ENCODE peak calls at places on chromosomes 4 and X, in seven cellular contexts. Z is Caki2; J is C1 segment of cervical spinal cord; O is T-cell; N is CD8-positive, alpha-beta T cell; U is activated T-helper 1 cell treated with anti-CD3 and anti-CD28 coated beads, Interleukin-2, amount 50 U/mL, for 16 hours; H is NCI-H510A treated with DMSO at 0.1 percent for 48 hours. P is an unnamed sample.

GRCh38 chrX:151680805-151681204 is 14.5 kb upstream of the PRRG3 start:
- DNase-seq in Z (peak), J (no peak), O (peak), N (peak), U (peak), H (peak), P (peak)

GRCh38 chrX:72498782-72499181 is 73.9 kb downstream of the HDAC8 start:
- DNase-seq in Z (no peak), J (no peak), O (no peak), N (no peak), U (no peak), H (no peak), P (no peak)

GRCh38 chrX:85503258-85504158 is 124.0 kb upstream of the POF1B start:
- DNase-seq in Z (no peak), J (no peak), O (no peak), N (no peak), U (no peak), H (peak), P (no peak)

GRCh38 chrX:14920196-14920595 is 47.0 kb downstream of the MOSPD2 start:
- DNase-seq in Z (no peak), J (no peak), O (no peak), N (no peak), U (no peak), H (no peak), P (peak)

GRCh38 chr4:6324999-6325790 is 55.5 kb downstream of the WFS1 start:
- DNase-seq in Z (peak), J (no peak), O (no peak), N (no peak), U (no peak), H (no peak), P (peak)

GRCh38 chr4:2762048-2762447 is 5.9 kb upstream of the TNIP2 start:
- DNase-seq in Z (no peak), J (no peak), O (no peak), N (no peak), U (no peak), H (no peak), P (no peak)

GRCh38 chr4:172962564-172963353 is 205.9 kb upstream of the GALNT7 start:
- DNase-seq in Z (no peak), J (no peak), O (no peak), N (no peak), U (no peak), H (peak), P (peak)

GRCh38 chrX:34903316-34903715 is 39.3 kb upstream of the FAM47B start:
- DNase-seq in Z (no peak), J (no peak), O (no peak), N (no peak), U (no peak), H (no peak), P (peak)

GRCh38 chrX:141879616-141880015 is 24.1 kb upstream of the MAGEC1 start:
- DNase-seq in Z (no peak), J (no peak), O (no peak), N (no peak), U (no peak), H (no peak), P (no peak)

GRCh38 chr4:173370130-173370476 is 651 bp upstream of the SAP30 start:
- DNase-seq in Z (no peak), J (no peak), O (peak), N (peak), U (peak), H (no peak), P (no peak)

GRCh38 chr4:6616087-6616995 is 24.1 kb upstream of the MRFAP1 start:
- DNase-seq in Z (no peak), J (no peak), O (no peak), N (no peak), U (no peak), H (no peak), P (no peak)

GRCh38 chrX:133574716-133575115 is 159.4 kb upstream of the GPC4 start:
- DNase-seq in Z (no peak), J (no peak), O (no peak), N (no peak), U (no peak), H (no peak), P (no peak)

GRCh38 chr4:144579411-144580020 is 66.4 kb upstream of the HHIP start:
- DNase-seq in Z (no peak), J (no peak), O (no peak), N (no peak), U (no peak), H (no peak), P (peak)

GRCh38 chrX:18964026-18964425 is 19.9 kb downstream of the PHKA2 start:
- DNase-seq in Z (no peak), J (no peak), O (no peak), N (no peak), U (no peak), H (no peak), P (no peak)

GRCh38 chrX:137792214-137792613 is 226.3 kb downstream of the ZIC3 start:
- DNase-seq in Z (no peak), J (no peak), O (no peak), N (no peak), U (no peak), H (no peak), P (no peak)

GRCh38 chr4:70581980-70582379 is 10.1 kb upstream of the AMBN start:
- DNase-seq in Z (no peak), J (no peak), O (no peak), N (no peak), U (no peak), H (no peak), P (no peak)

GRCh38 chr4:4269326-4269725 is 20.6 kb downstream of the LYAR start:
- DNase-seq in Z (no peak), J (no peak), O (peak), N (peak), U (no peak), H (no peak), P (no peak)

GRCh38 chr4:1777822-1778641 is 15.1 kb upstream of the FGFR3 start:
- DNase-seq in Z (peak), J (peak), O (no peak), N (no peak), U (no peak), H (no peak), P (peak)

GRCh38 chr4:35175487-35175886 is 1068.8 kb downstream of the ARAP2 start:
- DNase-seq in Z (no peak), J (no peak), O (no peak), N (no peak), U (no peak), H (no peak), P (no peak)

GRCh38 chr4:144355809-144356757 is 215.6 kb upstream of the GYPA start:
- DNase-seq in Z (peak), J (no peak), O (no peak), N (no peak), U (no peak), H (no peak), P (peak)

GRCh38 chrX:107700317-107700774 is 72.0 kb downstream of the PRPS1 start:
- DNase-seq in Z (peak), J (no peak), O (no peak), N (no peak), U (no peak), H (peak), P (peak)

GRCh38 chr4:184805462-184806245 is 20.1 kb downstream of the ACSL1 start:
- DNase-seq in Z (peak), J (peak), O (no peak), N (no peak), U (no peak), H (peak), P (no peak)

GRCh38 chr4:151426513-151426912 is 17.5 kb downstream of the FHIP1A start:
- DNase-seq in Z (no peak), J (no peak), O (no peak), N (no peak), U (no peak), H (no peak), P (no peak)

GRCh38 chr4:74947798-74948197 is 14.9 kb downstream of the PARM1 start:
- DNase-seq in Z (no peak), J (no peak), O (no peak), N (no peak), U (no peak), H (no peak), P (no peak)

GRCh38 chr4:3073158-3074077 is 920 bp downstream of the HTT-AS start:
- DNase-seq in Z (peak), J (no peak), O (no peak), N (no peak), U (peak), H (no peak), P (no peak)

GRCh38 chrX:35439692-35440091 is 358.4 kb upstream of the MAGEB16 start:
- DNase-seq in Z (peak), J (no peak), O (no peak), N (no peak), U (no peak), H (no peak), P (no peak)

GRCh38 chr4:99845179-99845578 is 28.6 kb downstream of the DAPP1 start:
- DNase-seq in Z (no peak), J (no peak), O (no peak), N (no peak), U (no peak), H (no peak), P (no peak)

GRCh38 chr4:84497835-84498202 is 1.3 kb downstream of the NKX6-1 start:
- DNase-seq in Z (no peak), J (no peak), O (no peak), N (no peak), U (no peak), H (peak), P (no peak)

GRCh38 chr4:25937801-25938200 is 23.8 kb downstream of the SMIM20 start:
- DNase-seq in Z (no peak), J (no peak), O (no peak), N (no peak), U (no peak), H (no peak), P (peak)

GRCh38 chr4:145861331-145862318 is 77.0 kb downstream of the ZNF827 start:
- DNase-seq in Z (no peak), J (no peak), O (no peak), N (no peak), U (no peak), H (no peak), P (peak)

GRCh38 chrX:84118769-84119168 is 69.2 kb downstream of the RPS6KA6 start:
- DNase-seq in Z (no peak), J (no peak), O (no peak), N (no peak), U (no peak), H (peak), P (no peak)

P was measured in astrocyte of the spinal cord.